ENCODE peak calls at places on chromosome 12, in seven cellular contexts. K, U, I, S, F, O and A are unnamed samples. For H3K36me3, the result is how much of the 10 kb centered on the place peaks cover.

GRCh38 chr12:114671321-114671663 is 12.7 kb downstream of the TBX3 start:
- DNase-seq in F (no peak), U (no peak), K (no peak), S (no peak), I (no peak), O (no peak), A (no peak)

GRCh38 chr12:76866726-76867125 is 12.1 kb downstream of the CSRP2 start:
- DNase-seq in F (no peak), K (no peak), U (no peak), O (no peak), S (no peak), I (peak), A (peak)

GRCh38 chr12:64258576-64258975 is 36.5 kb upstream of the KICS2 start:
- DNase-seq in S (no peak), K (no peak), I (no peak), F (no peak), U (no peak), O (no peak), A (no peak)

GRCh38 chr12:5964913-5965900 is 20.1 kb upstream of the ANO2 start:
- DNase-seq in F (no peak), S (no peak), O (no peak), K (peak), I (no peak), U (no peak), A (no peak)

GRCh38 chr12:75478395-75478794 is 2.2 kb upstream of the GLIPR1 start:
- DNase-seq in K (no peak), I (peak), U (no peak), O (no peak), S (peak), F (no peak), A (no peak)

GRCh38 chr12:7948585-7949264 is 12.7 kb upstream of the SLC2A3 start:
- DNase-seq in O (no peak), F (no peak), I (no peak), S (no peak), K (no peak), U (no peak), A (no peak)

GRCh38 chr12:52126050-52126604 is 46.6 kb downstream of the SMIM41 start:
- DNase-seq in K (no peak), U (no peak), S (no peak), O (no peak), F (no peak), I (no peak), A (no peak)

GRCh38 chr12:45886685-45887084 is 103.7 kb downstream of the SCAF11 start:
- DNase-seq in K (no peak), O (no peak), F (no peak), U (no peak), I (no peak), S (no peak), A (no peak)

GRCh38 chr12:71415336-71416231 is 24.0 kb upstream of the LGR5 start:
- DNase-seq in S (peak), U (no peak), K (no peak), I (peak), F (peak), O (no peak), A (no peak)

GRCh38 chr12:71011261-71011660 is 90.7 kb upstream of the PTPRR start:
- DNase-seq in K (no peak), I (no peak), O (no peak), U (no peak), S (peak), F (no peak), A (no peak)

GRCh38 chr12:49198431-49199155 is 9.7 kb upstream of the TUBA1A start:
- DNase-seq in I (no peak), F (no peak), U (peak), S (peak), K (no peak), O (no peak), A (no peak)

GRCh38 chr12:62345667-62346066 is 85.5 kb downstream of the USP15 start:
- DNase-seq in K (no peak), S (no peak), O (no peak), I (no peak), F (no peak), U (no peak), A (no peak)

GRCh38 chr12:58916891-58917570 is 3.3 kb downstream of the LRIG3 start:
- DNase-seq in O (no peak), I (no peak), F (no peak), S (peak), U (no peak), K (no peak), A (no peak)

GRCh38 chr12:70627677-70628076 is 9.6 kb downstream of the PTPRB start:
- DNase-seq in U (no peak), I (no peak), S (peak), O (no peak), K (no peak), F (peak), A (no peak)

GRCh38 chr12:12398026-12398859 is 41.4 kb downstream of the BORCS5 start:
- DNase-seq in O (peak), S (peak), F (no peak), U (no peak), K (no peak), I (no peak), A (peak)

GRCh38 chr12:8636581-8636980 is 23.9 kb upstream of the AICDA start:
- DNase-seq in K (no peak), I (no peak), F (no peak), O (no peak), U (no peak), S (no peak), A (no peak)

GRCh38 chr12:2553388-2554126 is 241.2 kb upstream of the FKBP4 start:
- DNase-seq in I (no peak), S (peak), U (no peak), F (no peak), O (no peak), K (no peak), A (no peak)

GRCh38 chr12:99444859-99445316 is 202.7 kb upstream of the GARIN6 start:
- DNase-seq in S (no peak), O (no peak), K (no peak), F (no peak), U (no peak), I (no peak), A (peak)

GRCh38 chr12:82876075-82876474 is 189.4 kb downstream of the TMTC2 start:
- DNase-seq in O (no peak), S (no peak), K (no peak), U (no peak), F (no peak), I (no peak), A (no peak)

GRCh38 chr12:8992086-8992409 is 2.7 kb downstream of the KLRG1 start:
- DNase-seq in S (no peak), F (no peak), O (no peak), K (no peak), U (no peak), I (no peak), A (no peak)

GRCh38 chr12:644818-645552 is 18.3 kb downstream of the NINJ2 start:
- DNase-seq in S (peak), O (no peak), K (no peak), U (no peak), F (no peak), I (no peak), A (no peak)

GRCh38 chr12:92124708-92125067 is 21.0 kb downstream of the BTG1 start:
- DNase-seq in I (no peak), O (no peak), F (peak), U (no peak), K (no peak), S (no peak), A (no peak)

GRCh38 chr12:104720346-104721064 is 237.6 kb downstream of the SLC41A2 start:
- DNase-seq in O (no peak), I (no peak), F (peak), S (peak), K (no peak), U (no peak), A (no peak)

GRCh38 chr12:50574621-50575348 is 70.0 kb downstream of the DIP2B start:
- DNase-seq in F (no peak), K (no peak), I (no peak), S (no peak), O (no peak), U (no peak), A (no peak)

GRCh38 chr12:75853621-75854020 is 178.0 kb downstream of the PHLDA1 start:
- DNase-seq in K (no peak), U (no peak), S (no peak), F (no peak), I (peak), O (no peak), A (no peak)

GRCh38 chr12:59629890-59630289 is 34.1 kb downstream of the SLC16A7 start:
- DNase-seq in K (no peak), I (no peak), U (no peak), S (no peak), F (no peak), O (no peak), A (no peak)

GRCh38 chr12:118346895-118347294 is 25.8 kb downstream of the TAOK3 start:
- DNase-seq in K (no peak), S (no peak), O (no peak), U (no peak), I (no peak), F (no peak), A (no peak)

GRCh38 chr12:28955491-28955890 is 193.6 kb upstream of the FAR2 start:
- DNase-seq in I (no peak), F (no peak), K (no peak), S (peak), O (no peak), U (no peak), A (no peak)

GRCh38 chr12:100974747-100975146 is 180.2 kb downstream of the ANO4 start:
- DNase-seq in I (no peak), S (no peak), O (no peak), K (no peak), F (no peak), U (no peak), A (no peak)

GRCh38 chr12:63989301-63989845 is 144.9 kb downstream of the SRGAP1 start:
- DNase-seq in F (no peak), K (no peak), O (no peak), S (peak), U (no peak), I (no peak), A (no peak)

GRCh38 chr12:32836710-32837109 is 59.9 kb downstream of the PKP2 start:
- DNase-seq in K (no peak), U (no peak), I (no peak), S (no peak), F (no peak), O (no peak), A (no peak)

GRCh38 chr12:97503073-97503472 is 40.5 kb downstream of the RMST start:
- DNase-seq in K (no peak), F (no peak), O (no peak), I (no peak), S (no peak), U (no peak), A (no peak)

GRCh38 chr12:388012-388411 is 1.1 kb downstream of the KDM5A start:
- DNase-seq in U (no peak), O (no peak), K (no peak), F (no peak), S (no peak), I (no peak), A (no peak)

GRCh38 chr12:112122823-112123690 is 2.3 kb upstream of the TRAFD1 start:
- DNase-seq in S (peak), I (no peak), F (no peak), K (no peak), U (no peak), O (no peak), A (peak)

GRCh38 chr12:1972856-1973317 is 31.4 kb downstream of the DCP1B start:
- DNase-seq in S (peak), F (no peak), U (no peak), K (no peak), O (no peak), I (no peak), A (peak)

GRCh38 chr12:117193903-117194302 is 3.6 kb upstream of the FBXO21 start:
- DNase-seq in S (no peak), I (no peak), F (no peak), O (no peak), U (no peak), K (no peak), A (no peak)

DNA sequence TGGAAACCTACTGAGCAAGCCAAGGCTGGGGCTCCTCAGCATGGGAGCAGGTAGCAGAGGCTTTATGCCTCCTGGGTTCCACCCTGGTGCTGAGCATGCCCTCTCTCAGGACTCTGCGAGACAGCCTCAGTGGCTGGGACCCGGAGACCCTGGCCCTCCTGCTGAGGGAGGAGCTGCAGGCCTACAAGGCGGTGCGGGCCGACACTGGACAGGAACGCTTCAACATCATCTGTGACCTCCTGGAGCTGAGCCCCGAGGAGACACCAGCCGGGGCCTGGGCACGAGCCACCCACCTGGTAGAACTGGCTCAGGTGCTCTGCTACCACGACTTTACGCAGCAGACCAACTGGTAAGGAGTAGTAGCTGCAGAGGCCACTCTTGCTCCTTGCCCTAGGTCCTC is 8.4 kb downstream of the ESPL1 start:
- DNase-seq in I (no peak), S (no peak), O (no peak), F (no peak), K (no peak), U (no peak), A (no peak)
- H3K36me3 ChIP-seq in I (half or more), S (under half), O (under half), F (under half), K (under half), U (under half), A (under half)

DNA sequence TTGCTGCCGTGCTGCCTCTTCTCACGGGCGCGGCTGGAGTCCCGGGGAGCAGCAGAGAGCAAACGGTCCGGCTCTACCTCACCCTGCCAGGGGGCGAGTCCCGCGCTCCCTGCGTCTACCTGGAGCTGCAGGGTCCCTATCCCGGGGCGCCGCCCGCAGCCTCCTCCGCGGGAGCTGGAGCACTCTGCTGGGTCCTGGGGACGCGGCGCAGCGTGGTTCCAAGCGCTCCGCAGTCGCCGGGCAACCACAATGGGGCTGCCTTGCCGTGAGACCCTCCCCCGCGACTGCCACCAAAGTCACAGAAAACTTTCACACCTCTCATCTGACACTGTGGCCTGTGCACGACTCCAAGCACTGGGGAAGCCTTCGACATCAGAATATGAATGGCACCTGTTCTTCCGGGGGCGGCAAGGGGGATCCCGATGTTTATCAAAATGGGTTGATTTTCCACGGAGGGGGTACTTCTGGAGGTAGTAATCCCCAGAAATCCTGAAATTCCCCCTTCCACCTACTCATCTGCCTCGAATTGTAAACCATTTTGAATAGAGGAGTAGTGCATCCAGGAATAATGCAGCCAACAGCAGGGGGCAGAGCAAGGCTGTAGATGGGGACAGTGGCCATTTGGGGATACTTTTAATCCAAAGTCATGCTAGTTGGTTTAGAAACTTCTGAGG is at the start of gene C12orf42:
- DNase-seq in I (no peak), O (no peak), U (no peak), S (peak), K (peak), F (peak), A (no peak)
- TF ChIP-seq CTCF in I (peak), O (no peak), U (peak), S (peak), K (peak), F (peak), A (peak)

GRCh38 chr12:57133013-57133569 is 4.8 kb downstream of the LRP1 start:
- DNase-seq in O (no peak), S (peak), U (no peak), F (no peak), I (no peak), K (no peak), A (no peak)
- H3K4me3 ChIP-seq in O (peak), S (no peak), U (peak), F (no peak), I (no peak), K (no peak), A (peak)

DNA sequence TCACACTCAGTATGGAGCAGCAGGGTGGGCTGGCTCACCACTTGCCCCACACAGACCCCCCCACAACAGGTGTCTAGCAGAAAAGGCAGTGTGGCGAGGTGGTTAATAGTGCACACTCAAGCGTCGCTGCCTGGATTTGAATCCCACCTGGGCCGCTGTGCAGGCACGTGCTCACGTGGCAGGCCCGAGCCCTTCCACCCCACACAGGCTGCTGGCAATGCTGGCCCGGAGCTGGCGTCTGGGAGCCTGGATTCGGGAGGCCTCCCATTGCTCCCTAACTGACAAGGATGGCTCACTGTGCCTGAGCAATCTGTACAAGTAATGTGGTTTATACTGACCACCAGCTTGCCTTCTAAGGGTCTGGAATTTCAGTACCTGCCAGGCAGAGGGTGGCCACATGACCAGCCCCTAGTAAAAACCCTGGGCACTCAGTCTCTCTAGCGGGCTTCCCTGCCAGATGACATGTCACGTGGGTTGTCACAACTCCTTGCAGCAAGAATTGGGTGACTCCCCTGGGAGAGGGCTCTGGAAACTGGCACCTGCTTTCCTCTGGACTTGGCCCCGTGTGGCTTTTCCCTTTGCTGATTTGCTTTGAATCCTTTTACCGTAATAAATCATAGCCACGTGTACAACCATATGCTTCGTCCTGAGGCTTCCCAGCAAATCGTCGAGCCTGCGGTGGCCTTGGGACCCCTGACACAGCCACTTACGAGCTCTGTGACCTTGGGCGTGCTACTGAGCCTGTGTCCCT is 72.8 kb downstream of the SCARB1 start:
- DNase-seq in O (no peak), U (no peak), K (no peak), S (no peak), I (no peak), F (no peak), A (no peak)
- H3K36me3 ChIP-seq in O (under half), U (under half), K (under half), S (under half), I (half or more), F (under half), A (under half)

GRCh38 chr12:68971404-68971803 is 38.4 kb upstream of the CPM start:
- DNase-seq in I (no peak), F (no peak), S (peak), O (no peak), U (no peak), K (no peak), A (no peak)
- TF ChIP-seq CTCF in I (no peak), F (no peak), S (no peak), O (no peak), U (no peak), K (no peak), A (no peak)

GRCh38 chr12:110071504-110071903 is 23.2 kb upstream of the C12orf76 start:
- DNase-seq in F (no peak), I (no peak), O (no peak), U (no peak), S (no peak), K (no peak), A (no peak)

GRCh38 chr12:110073049-110073831 is 24.9 kb upstream of the C12orf76 start:
- DNase-seq in F (peak), O (no peak), I (peak), K (peak), S (no peak), U (no peak), A (no peak)

GRCh38 chr12:110071967-110072366 is 23.6 kb upstream of the C12orf76 start:
- DNase-seq in K (no peak), O (no peak), S (no peak), I (no peak), U (no peak), F (no peak), A (no peak)

GRCh38 chr12:110075880-110076279 is 27.6 kb upstream of the C12orf76 start:
- DNase-seq in S (no peak), U (no peak), I (no peak), K (no peak), O (no peak), F (no peak), A (no peak)

GRCh38 chr12:110074089-110074488 is 25.8 kb upstream of the C12orf76 start:
- DNase-seq in O (no peak), U (no peak), K (no peak), S (no peak), F (no peak), I (no peak), A (no peak)
- H3K4me3 ChIP-seq in O (no peak), U (no peak), K (no peak), S (no peak), F (no peak), I (no peak), A (no peak)

GRCh38 chr12:56724989-56725722 is at the start of gene NACA:
- DNase-seq in O (peak), F (peak), K (peak), U (peak), S (peak), I (peak), A (peak)
- H3K36me3 ChIP-seq in O (under half), F (under half), K (under half), U (under half), S (under half), I (half or more), A (under half)